ENCODE peak calls at places on chromosome 1, in seven cellular contexts. L is HFF-Myc, R is astrocyte, X is mammary epithelial cell, A is cardiac muscle cell, E is upper lobe of right lung, U is cardiac fibroblast. O is an unnamed sample.

GRCh38 chr1:17194981-17195528 is 9.9 kb upstream of the PADI1 start:
- DNase-seq in E (no peak), U (no peak), X (no peak), R (no peak), L (no peak), A (no peak), O (peak)

GRCh38 chr1:44792736-44793502 is 4.9 kb upstream of the BEST4 start:
- DNase-seq in U (no peak), A (no peak), R (no peak), E (peak), L (no peak), X (no peak), O (no peak)

GRCh38 chr1:106233511-106233910 is 823.0 kb upstream of the PRMT6 start:
- DNase-seq in R (no peak), E (no peak), L (no peak), A (peak), U (no peak), X (no peak), O (no peak)

GRCh38 chr1:33045246-33045645 is 8.6 kb upstream of the AK2 start:
- DNase-seq in U (no peak), A (peak), R (no peak), L (no peak), E (no peak), X (no peak), O (no peak)

GRCh38 chr1:47231314-47232186 is 475 bp downstream of the TAL1 start:
- DNase-seq in X (peak), E (no peak), L (no peak), R (peak), A (peak), U (peak), O (peak)

GRCh38 chr1:33246171-33246570 is 10.1 kb upstream of the ZNF362 start:
- DNase-seq in U (no peak), A (no peak), R (no peak), E (no peak), L (no peak), X (no peak), O (no peak)

GRCh38 chr1:70994753-70995152 is 52.9 kb downstream of the PTGER3 start:
- DNase-seq in X (no peak), L (no peak), A (no peak), U (no peak), E (no peak), R (no peak), O (no peak)

GRCh38 chr1:62826892-62827291 is 43.0 kb downstream of the ATG4C start:
- DNase-seq in A (no peak), R (no peak), X (no peak), L (no peak), E (no peak), U (peak), O (no peak)

GRCh38 chr1:27037518-27037917 is 24.9 kb upstream of the TENT5B start:
- DNase-seq in A (no peak), E (no peak), U (no peak), L (no peak), R (no peak), X (no peak), O (no peak)

GRCh38 chr1:183734600-183735036 is 70.3 kb upstream of the RGL1 start:
- DNase-seq in E (no peak), R (peak), X (no peak), L (no peak), A (peak), U (peak), O (peak)

GRCh38 chr1:240572328-240572727 is 39.6 kb downstream of the GREM2 start:
- DNase-seq in U (no peak), E (no peak), L (no peak), R (no peak), A (no peak), X (no peak), O (no peak)

GRCh38 chr1:240579511-240579910 is 32.4 kb downstream of the GREM2 start:
- DNase-seq in X (no peak), U (no peak), L (no peak), E (no peak), R (no peak), A (no peak), O (no peak)

GRCh38 chr1:240575976-240576666 is 35.8 kb downstream of the GREM2 start:
- DNase-seq in R (peak), X (no peak), E (no peak), U (peak), L (no peak), A (peak), O (peak)

GRCh38 chr1:240571782-240572181 is 40.2 kb downstream of the GREM2 start:
- DNase-seq in A (no peak), L (no peak), U (no peak), R (no peak), X (no peak), E (no peak), O (no peak)

DNA sequence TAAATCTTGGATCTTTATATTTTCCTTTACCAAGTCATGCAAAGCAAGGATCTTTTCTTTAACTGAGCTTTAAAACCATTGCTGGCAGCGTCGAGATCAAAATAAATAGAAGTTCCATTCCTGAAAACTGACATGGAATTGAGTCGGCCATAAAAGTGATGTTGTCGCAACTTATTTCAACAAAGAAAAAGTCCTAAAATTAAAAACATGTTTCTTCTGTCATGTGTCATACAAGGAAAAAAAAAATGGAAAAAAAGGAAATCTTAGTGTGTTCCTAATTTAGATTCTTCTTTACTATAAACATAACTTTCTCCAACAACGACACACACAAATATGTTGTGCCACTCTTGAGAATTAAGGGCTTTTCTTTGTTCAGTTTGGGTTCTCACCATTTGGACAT is 34.9 kb downstream of the GREM2 start:
- DNase-seq in L (no peak), A (no peak), E (no peak), R (no peak), X (no peak), U (no peak), O (no peak)
- H3K4me3 ChIP-seq in L (no peak), A (no peak), E (no peak), R (no peak), X (no peak), U (no peak), O (no peak)

GRCh38 chr1:38528600-38528999 is 331.0 kb downstream of the RRAGC start:
- DNase-seq in L (no peak), X (no peak), R (no peak), U (no peak), E (no peak), A (no peak), O (no peak)
- TF ChIP-seq CTCF in L (no peak), X (no peak), R (no peak), U (no peak), E (peak), A (no peak), O (no peak)

GRCh38 chr1:240613353-240614142 is 1.6 kb upstream of the GREM2 start:
- DNase-seq in X (no peak), L (no peak), R (no peak), E (no peak), U (no peak), A (no peak), O (no peak)

GRCh38 chr1:240621249-240621648 is 9.3 kb upstream of the GREM2 start:
- DNase-seq in U (no peak), L (no peak), X (no peak), A (no peak), E (no peak), R (peak), O (no peak)

GRCh38 chr1:240619901-240620621 is 8.1 kb upstream of the GREM2 start:
- DNase-seq in A (no peak), L (no peak), R (no peak), X (no peak), E (no peak), U (no peak), O (no peak)

GRCh38 chr1:240618946-240619345 is 7.0 kb upstream of the GREM2 start:
- DNase-seq in E (no peak), L (no peak), X (no peak), A (no peak), R (peak), U (no peak), O (no peak)

DNA sequence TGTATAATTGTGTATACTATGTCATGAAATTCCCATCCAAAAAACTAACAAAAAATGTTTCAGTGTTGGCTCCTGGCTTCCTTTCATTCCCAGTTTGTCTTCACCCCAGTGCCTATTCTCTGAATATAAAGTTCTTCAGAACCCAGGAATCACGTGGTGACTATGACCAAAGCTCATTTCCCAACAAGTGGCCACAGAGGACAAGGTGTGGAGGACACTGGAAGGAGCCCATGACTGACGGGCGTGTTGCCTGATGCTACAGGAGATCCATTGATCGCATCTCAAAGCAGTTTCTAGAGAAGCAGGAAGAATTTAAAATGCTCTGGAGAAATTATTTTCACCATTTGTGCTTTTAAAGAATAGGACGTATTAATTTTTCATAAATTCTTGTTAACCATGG is 7.4 kb upstream of the GREM2 start:
- DNase-seq in R (no peak), A (no peak), X (no peak), E (no peak), U (no peak), L (no peak), O (peak)
- H3K4me3 ChIP-seq in R (no peak), A (no peak), X (no peak), E (no peak), U (no peak), L (no peak), O (no peak)

GRCh38 chr1:219837274-219837993 is 90.9 kb downstream of the SLC30A10 start:
- DNase-seq in X (peak), E (no peak), U (peak), L (peak), A (peak), R (peak), O (no peak)
- TF ChIP-seq CTCF in X (peak), E (peak), U (peak), L (peak), A (peak), R (peak), O (no peak)